ENCODE peak calls at places on chromosome 11, in five cellular contexts. T is retinal pigment epithelial cell, R is AG04450, Z is stomach, A is AG09309. G is an unnamed sample.

GRCh38 chr11:45933131-45933821 is 10.8 kb downstream of the LARGE2 start:
- DNase-seq in R (peak), Z (peak), T (no peak), A (no peak), G (peak)

GRCh38 chr11:76768091-76769047 is 14.8 kb upstream of the TSKU start:
- DNase-seq in A (no peak), T (no peak), R (no peak), Z (peak), G (no peak)

GRCh38 chr11:37504925-37505324 is 906.9 kb upstream of the RAG2 start:
- DNase-seq in T (no peak), A (no peak), Z (no peak), R (peak), G (peak)

GRCh38 chr11:72741849-72742521 is 10.2 kb downstream of the ARAP1 start:
- DNase-seq in T (no peak), A (no peak), R (no peak), Z (no peak), G (no peak)

GRCh38 chr11:75140269-75141138 is 10.4 kb upstream of the SLCO2B1 start:
- DNase-seq in R (no peak), T (no peak), Z (peak), A (no peak), G (no peak)

GRCh38 chr11:124892750-124893454 is 4.8 kb downstream of the ROBO4 start:
- DNase-seq in Z (no peak), R (no peak), T (no peak), A (no peak), G (no peak)

GRCh38 chr11:2564588-2565440 is 120.0 kb downstream of the KCNQ1 start:
- DNase-seq in A (no peak), T (no peak), Z (no peak), R (no peak), G (no peak)

GRCh38 chr11:44840526-44840925 is 110.2 kb downstream of the TP53I11 start:
- DNase-seq in R (no peak), A (no peak), Z (no peak), T (no peak), G (no peak)

GRCh38 chr11:126573325-126574076 is 218.0 kb downstream of the ST3GAL4 start:
- DNase-seq in R (no peak), T (no peak), Z (no peak), A (no peak), G (no peak)

GRCh38 chr11:16217631-16218030 is 138.7 kb downstream of the SOX6 start:
- DNase-seq in T (no peak), A (no peak), R (no peak), Z (no peak), G (no peak)

GRCh38 chr11:6889835-6890234 is 2.5 kb downstream of the OR2D2 start:
- DNase-seq in Z (no peak), T (no peak), R (no peak), A (no peak), G (no peak)

GRCh38 chr11:120334894-120335462 is 1.2 kb upstream of the ARHGEF12 start:
- DNase-seq in Z (peak), T (no peak), A (peak), R (peak), G (peak)

GRCh38 chr11:122478986-122479385 is 176.5 kb upstream of the UBASH3B start:
- DNase-seq in A (no peak), T (no peak), R (no peak), Z (no peak), G (no peak)

GRCh38 chr11:83836883-83837654 is 550.9 kb upstream of the CCDC90B start:
- DNase-seq in T (peak), A (no peak), Z (peak), R (no peak), G (no peak)

GRCh38 chr11:15938983-15939382 is 417.4 kb downstream of the SOX6 start:
- DNase-seq in Z (no peak), R (no peak), T (no peak), A (no peak), G (no peak)

GRCh38 chr11:92784313-92784712 is 185.1 kb upstream of the MTNR1B start:
- DNase-seq in Z (no peak), T (no peak), R (no peak), A (no peak), G (no peak)

GRCh38 chr11:57073121-57073520 is 84.4 kb downstream of the OR5AK2 start:
- DNase-seq in Z (no peak), T (no peak), A (no peak), R (no peak), G (no peak)

GRCh38 chr11:13210424-13210823 is 67.2 kb upstream of the BMAL1 start:
- DNase-seq in Z (peak), T (no peak), A (peak), R (peak), G (peak)

GRCh38 chr11:335779-336665 is 15.4 kb upstream of the IFITM3 start:
- DNase-seq in A (no peak), T (no peak), Z (no peak), R (no peak), G (no peak)

GRCh38 chr11:118911880-118912741 is 13.6 kb downstream of the BCL9L start:
- DNase-seq in R (peak), T (peak), Z (no peak), A (no peak), G (peak)

GRCh38 chr11:18798941-18799469 is 7.4 kb upstream of the PTPN5 start:
- DNase-seq in R (no peak), T (no peak), Z (no peak), A (no peak), G (no peak)

GRCh38 chr11:28939381-28939780 is 831.2 kb downstream of the METTL15 start:
- DNase-seq in Z (no peak), R (no peak), A (no peak), T (no peak), G (no peak)

GRCh38 chr11:33620423-33621120 is 80.1 kb downstream of the C11orf91 start:
- DNase-seq in Z (no peak), T (no peak), R (no peak), A (no peak), G (no peak)

GRCh38 chr11:76835928-76836612 is 24.6 kb upstream of the ACER3 start:
- DNase-seq in Z (peak), T (no peak), R (peak), A (peak), G (peak)

GRCh38 chr11:105611414-105611813 is 1.5 kb downstream of the GRIA4 start:
- DNase-seq in R (no peak), Z (no peak), T (no peak), A (no peak), G (no peak)
- H3K4me3 ChIP-seq in R (peak), Z (no peak), T (peak), A (no peak), G (peak)

GRCh38 chr11:10899542-10899830 is 41.6 kb upstream of the ZBED5 start:
- DNase-seq in A (no peak), T (no peak), Z (no peak), R (no peak), G (no peak)

GRCh38 chr11:10902756-10903155 is 44.9 kb upstream of the ZBED5 start:
- DNase-seq in Z (no peak), A (no peak), T (no peak), R (no peak), G (no peak)

GRCh38 chr11:10898763-10899541 is 41.1 kb upstream of the ZBED5 start:
- DNase-seq in Z (no peak), T (no peak), A (no peak), R (no peak), G (no peak)

GRCh38 chr11:10902301-10902700 is 44.4 kb upstream of the ZBED5 start:
- DNase-seq in T (no peak), Z (no peak), R (no peak), A (no peak), G (no peak)

DNA sequence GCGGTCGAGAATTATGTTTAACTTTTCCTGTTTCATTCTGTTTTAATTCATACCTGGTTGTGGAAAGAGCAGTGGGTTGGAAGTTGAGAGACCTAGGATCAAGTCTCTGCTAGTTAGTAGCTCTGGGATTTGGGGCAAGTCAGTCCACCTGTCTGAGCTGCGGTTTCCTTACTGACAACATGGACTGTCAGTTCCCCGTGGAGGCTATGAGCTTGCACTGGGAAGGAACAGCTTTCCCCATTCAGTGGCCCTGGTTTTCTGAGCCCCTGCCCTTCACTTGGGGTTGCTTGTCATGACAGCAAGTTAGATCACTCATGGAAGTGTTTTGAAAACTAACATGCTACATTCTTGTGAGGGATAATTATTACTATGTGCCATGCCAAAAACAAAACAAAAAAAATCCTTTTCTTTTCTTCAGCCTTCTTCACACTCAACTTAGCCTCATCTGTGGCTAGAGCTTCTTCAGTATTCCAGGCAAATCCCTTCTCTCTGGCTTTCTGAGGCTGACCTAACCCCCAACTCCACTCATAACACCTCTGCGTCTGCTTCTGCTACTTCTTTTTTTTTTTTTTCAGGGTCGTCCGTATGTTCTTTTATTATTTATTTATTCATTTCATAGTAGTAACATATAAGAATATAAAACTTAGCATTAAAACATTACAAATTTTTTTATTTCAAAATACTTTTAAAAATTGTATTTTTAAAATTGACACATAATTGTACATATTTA is 43.0 kb upstream of the ZBED5 start:
- DNase-seq in R (no peak), A (no peak), T (no peak), Z (no peak), G (peak)
- H3K4me3 ChIP-seq in R (peak), A (no peak), T (no peak), Z (no peak), G (no peak)

DNA sequence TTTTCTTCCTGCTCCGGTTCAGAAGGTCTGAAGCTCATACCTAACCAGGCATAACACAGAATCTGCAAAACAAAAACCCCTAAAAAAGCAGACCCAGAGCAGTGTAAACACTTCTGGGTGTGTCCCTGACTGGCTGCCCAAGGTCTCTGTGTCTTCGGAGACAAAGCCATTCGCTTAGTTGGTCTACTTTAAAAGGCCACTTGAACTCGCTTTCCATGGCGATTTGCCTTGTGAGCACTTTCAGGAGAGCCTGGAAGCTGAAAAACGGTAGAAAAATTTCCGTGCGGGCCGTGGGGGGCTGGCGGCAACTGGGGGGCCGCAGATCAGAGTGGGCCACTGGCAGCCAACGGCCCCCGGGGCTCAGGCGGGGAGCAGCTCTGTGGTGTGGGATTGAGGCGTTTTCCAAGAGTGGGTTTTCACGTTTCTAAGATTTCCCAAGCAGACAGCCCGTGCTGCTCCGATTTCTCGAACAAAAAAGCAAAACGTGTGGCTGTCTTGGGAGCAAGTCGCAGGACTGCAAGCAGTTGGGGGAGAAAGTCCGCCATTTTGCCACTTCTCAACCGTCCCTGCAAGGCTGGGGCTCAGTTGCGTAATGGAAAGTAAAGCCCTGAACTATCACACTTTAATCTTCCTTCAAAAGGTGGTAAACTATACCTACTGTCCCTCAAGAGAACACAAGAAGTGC is 661 bp upstream of the MALAT1 start:
- DNase-seq in R (no peak), Z (peak), T (no peak), A (no peak), G (no peak)
- H3K4me3 ChIP-seq in R (peak), Z (peak), T (peak), A (peak), G (peak)

GRCh38 chr11:17354070-17354924 is 2.7 kb downstream of the NCR3LG1 start:
- DNase-seq in Z (peak), A (no peak), R (peak), T (no peak), G (peak)
- H3K4me3 ChIP-seq in Z (peak), A (peak), R (peak), T (peak), G (peak)

GRCh38 chr11:26948881-26949280 is 45.0 kb upstream of the FIBIN start:
- DNase-seq in Z (no peak), T (no peak), R (no peak), A (no peak), G (no peak)
- H3K4me3 ChIP-seq in Z (no peak), T (no peak), R (no peak), A (no peak), G (no peak)